ENCODE peak calls at places on chromosomes 13 and 19, in ten cellular contexts. D is SK-N-SH; H is fibroblast of lung; U is ascending aorta; L is mammary epithelial cell; M is left lung; J is IMR-90; E is effector memory CD4-positive, alpha-beta T cell; F is iPS DF 6.9; Y is astrocyte. K is an unnamed sample. For H3K4me1, the result is how much of the 10 kb centered on the place peaks cover.

GRCh38 chr19:18108897-18109296 is 11.3 kb downstream of the MAST3 start:
- DNase-seq in L (no peak), F (no peak), D (no peak), J (no peak), U (no peak), H (no peak), E (no peak), M (no peak), Y (no peak), K (no peak)

GRCh38 chr13:84684804-84685203 is 802.5 kb upstream of the SLITRK1 start:
- DNase-seq in H (no peak), U (no peak), L (peak), F (no peak), J (peak), M (no peak), D (no peak), Y (peak), E (no peak), K (no peak)

GRCh38 chr19:17868669-17869068 is 3.1 kb upstream of the SLC5A5 start:
- DNase-seq in H (no peak), Y (no peak), M (no peak), D (peak), F (no peak), L (no peak), E (no peak), U (no peak), J (no peak), K (no peak)

GRCh38 chr13:105343134-105343806 is 1192.2 kb downstream of the EFNB2 start:
- DNase-seq in J (peak), D (no peak), F (no peak), H (peak), L (no peak), Y (peak), E (no peak), U (no peak), M (no peak), K (no peak)

GRCh38 chr19:2387367-2388288 is 27.6 kb downstream of the TMPRSS9 start:
- DNase-seq in J (no peak), L (no peak), Y (no peak), D (no peak), U (no peak), H (no peak), M (no peak), F (no peak), E (no peak), K (no peak)

GRCh38 chr13:36151591-36151990 is 20.4 kb upstream of the DCLK1 start:
- DNase-seq in J (no peak), F (no peak), D (no peak), H (no peak), E (no peak), L (no peak), U (no peak), M (no peak), Y (no peak), K (no peak)

GRCh38 chr13:20570540-20570939 is 3.6 kb downstream of the IFT88 start:
- DNase-seq in U (no peak), D (no peak), H (peak), E (no peak), L (peak), J (peak), M (no peak), F (no peak), Y (no peak), K (no peak)

GRCh38 chr13:32723987-32724386 is 137.7 kb downstream of the PDS5B start:
- DNase-seq in F (no peak), E (no peak), L (no peak), M (no peak), Y (no peak), U (no peak), H (no peak), D (no peak), J (no peak), K (no peak)

GRCh38 chr13:114130708-114131580 is 1.5 kb downstream of the RASA3 start:
- DNase-seq in J (peak), Y (peak), U (no peak), L (peak), D (peak), F (no peak), E (peak), H (peak), M (peak), K (peak)

GRCh38 chr13:38902551-38902950 is 88.1 kb downstream of the STOML3 start:
- DNase-seq in M (no peak), J (no peak), F (no peak), Y (no peak), D (no peak), E (no peak), H (no peak), L (peak), U (no peak), K (no peak)

GRCh38 chr19:33293255-33294057 is 8.9 kb downstream of the CEBPA start:
- DNase-seq in E (no peak), U (no peak), D (no peak), J (peak), Y (peak), H (peak), L (peak), M (peak), F (no peak), K (no peak)

GRCh38 chr13:86882107-86882506 is 789.1 kb upstream of the SLITRK5 start:
- DNase-seq in F (peak), M (no peak), Y (no peak), E (no peak), U (no peak), H (no peak), J (no peak), L (no peak), D (no peak), K (no peak)

GRCh38 chr13:86877449-86877848 is 793.7 kb upstream of the SLITRK5 start:
- DNase-seq in L (no peak), Y (peak), H (no peak), E (no peak), J (no peak), M (no peak), D (no peak), F (no peak), U (no peak), K (no peak)

GRCh38 chr13:86882835-86883234 is 788.3 kb upstream of the SLITRK5 start:
- DNase-seq in F (no peak), L (no peak), E (no peak), M (no peak), U (no peak), D (no peak), Y (no peak), H (peak), J (peak), K (no peak)

GRCh38 chr13:86881390-86881789 is 789.8 kb upstream of the SLITRK5 start:
- DNase-seq in E (no peak), Y (no peak), J (no peak), D (no peak), M (no peak), L (no peak), U (no peak), H (no peak), F (peak), K (no peak)
- H3K27ac ChIP-seq in E (no peak), Y (no peak), J (no peak), D (no peak), M (no peak), L (no peak), U (no peak), H (no peak), F (no peak), K (no peak)

GRCh38 chr13:92804926-92805325 is 421.7 kb upstream of the GPC6 start:
- DNase-seq in U (no peak), Y (peak), J (no peak), L (no peak), E (no peak), F (no peak), D (no peak), M (no peak), H (peak), K (no peak)
- H3K4me1 ChIP-seq in U (under half), Y (under half), J (under half), L (under half), E (under half), F (under half), D (under half), M (under half), H (under half), K (under half)

DNA sequence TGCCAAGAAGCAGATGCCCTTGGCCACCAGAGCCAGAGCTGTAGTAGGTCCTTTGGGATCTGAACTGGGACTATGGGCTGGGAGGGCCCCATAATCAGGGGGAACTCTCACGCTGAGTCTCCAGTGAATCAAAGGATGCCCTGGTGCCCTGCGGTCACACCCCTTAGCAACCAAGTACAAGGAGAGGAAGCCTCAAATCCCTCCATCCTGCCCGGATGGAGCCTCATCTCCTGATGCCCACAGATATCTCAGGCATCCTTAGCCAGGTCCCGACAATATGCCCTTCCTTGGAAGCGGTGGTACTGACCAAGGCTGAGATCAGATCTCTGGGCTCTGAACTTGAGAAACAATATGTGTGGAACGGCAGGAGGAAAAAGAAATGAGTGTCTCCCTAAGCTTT is 1.7 kb downstream of the PLEKHA4 start:
- DNase-seq in H (no peak), U (no peak), L (no peak), E (no peak), D (no peak), Y (no peak), J (no peak), F (no peak), M (no peak), K (no peak)
- H3K4me3 ChIP-seq in H (peak), U (no peak), L (no peak), E (no peak), D (no peak), Y (no peak), J (no peak), F (no peak), M (no peak), K (no peak)

GRCh38 chr19:19356500-19356899 is 35.9 kb downstream of the MAU2 start:
- DNase-seq in H (no peak), L (no peak), D (no peak), J (no peak), Y (no peak), M (no peak), F (no peak), E (no peak), U (no peak), K (no peak)
- H3K27ac ChIP-seq in H (no peak), L (no peak), D (no peak), J (no peak), Y (no peak), M (no peak), F (no peak), E (no peak), U (no peak), K (no peak)

DNA sequence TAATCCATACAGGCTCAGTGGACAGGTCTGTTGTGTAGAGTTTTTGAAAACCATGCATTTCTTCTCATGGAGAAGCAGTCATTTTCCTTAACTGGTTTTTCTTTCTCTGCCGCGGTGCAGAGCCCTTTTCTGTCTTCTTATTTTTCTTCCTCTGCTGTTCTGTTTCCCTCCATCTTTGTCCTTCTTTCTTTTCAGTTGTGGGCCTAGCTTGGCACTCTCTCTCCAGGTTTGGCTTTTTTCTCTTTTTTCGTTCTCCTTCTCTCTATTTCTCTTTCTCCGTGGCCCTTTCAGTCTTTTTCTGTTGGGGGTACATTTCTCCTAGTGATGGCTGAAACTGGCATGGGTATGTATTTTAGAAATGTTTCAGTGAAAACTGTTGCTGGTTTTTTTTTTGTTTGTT is 24.1 kb downstream of the NFIX start:
- DNase-seq in U (no peak), E (no peak), J (no peak), H (no peak), D (no peak), Y (no peak), L (no peak), F (no peak), M (no peak), K (no peak)
- H3K4me1 ChIP-seq in U (half or more), E (under half), J (under half), H (under half), D (half or more), Y (half or more), L (half or more), F (under half), M (half or more), K (under half)

GRCh38 chr13:94640676-94641075 is 39.0 kb downstream of the GPR180 start:
- DNase-seq in J (peak), L (peak), Y (peak), D (no peak), U (no peak), F (no peak), H (no peak), M (no peak), E (no peak), K (no peak)
- H3K4me3 ChIP-seq in J (no peak), L (no peak), Y (no peak), D (no peak), U (no peak), F (no peak), H (no peak), M (no peak), E (no peak), K (no peak)

GRCh38 chr13:19053561-19053960 is 128.1 kb downstream of the TUBA3C start:
- DNase-seq in M (no peak), J (no peak), L (no peak), D (no peak), H (no peak), U (no peak), E (no peak), Y (no peak), F (no peak), K (no peak)
- H3K27ac ChIP-seq in M (no peak), J (no peak), L (no peak), D (no peak), H (no peak), U (no peak), E (no peak), Y (no peak), F (no peak), K (no peak)

K was measured in CD8-positive, alpha-beta memory T cell.